ENCODE peak calls at places on chromosomes 6 and 20, in four cellular contexts. One of them, this sample, is unnamed.

GRCh38 chr6:150418825-150419594 is 50.2 kb downstream of the IYD start:
- DNase-seq in astrocyte of the spinal cord: peak; percentile 75
- DNase-seq in NAMALWA: peak; percentile 77
- DNase-seq in astrocyte of the cerebellum: peak; percentile 44
- DNase-seq in this sample: peak; percentile 56

GRCh38 chr6:53103993-53104675 is 38.9 kb downstream of the FBXO9 start:
- DNase-seq in astrocyte of the spinal cord: peak; percentile 19
- DNase-seq in NAMALWA: peak; percentile 54
- DNase-seq in astrocyte of the cerebellum: no peak
- DNase-seq in this sample: no peak

GRCh38 chr6:5361371-5361770 is 100.1 kb downstream of the FARS2 start:
- DNase-seq in astrocyte of the spinal cord: peak; percentile 19
- DNase-seq in NAMALWA: no peak
- DNase-seq in astrocyte of the cerebellum: no peak
- DNase-seq in this sample: no peak

GRCh38 chr6:148471624-148472494 is 129.2 kb downstream of the SASH1 start:
- DNase-seq in NAMALWA: no peak
- DNase-seq in astrocyte of the cerebellum: no peak
- DNase-seq in astrocyte of the spinal cord: peak; percentile 67
- DNase-seq in this sample: no peak

GRCh38 chr6:145903356-145904102 is 60.6 kb downstream of the SHPRH start:
- DNase-seq in astrocyte of the spinal cord: no peak
- DNase-seq in astrocyte of the cerebellum: no peak
- DNase-seq in NAMALWA: no peak
- DNase-seq in this sample: no peak

GRCh38 chr20:41009960-41010359 is 18.7 kb upstream of the TOP1 start:
- DNase-seq in NAMALWA: no peak
- DNase-seq in astrocyte of the cerebellum: no peak
- DNase-seq in astrocyte of the spinal cord: peak; percentile 31
- DNase-seq in this sample: no peak

GRCh38 chr20:49889245-49889942 is 25.9 kb downstream of the SPATA2 start:
- DNase-seq in NAMALWA: no peak
- DNase-seq in astrocyte of the cerebellum: no peak
- DNase-seq in astrocyte of the spinal cord: no peak
- DNase-seq in this sample: no peak

GRCh38 chr6:73081955-73082354 is 143.3 kb downstream of the KHDC1L start:
- DNase-seq in NAMALWA: no peak
- DNase-seq in astrocyte of the cerebellum: no peak
- DNase-seq in astrocyte of the spinal cord: no peak
- DNase-seq in this sample: no peak

GRCh38 chr6:81838031-81838430 is 85.5 kb upstream of the TENT5A start:
- DNase-seq in astrocyte of the spinal cord: peak; percentile 36
- DNase-seq in astrocyte of the cerebellum: no peak
- DNase-seq in NAMALWA: no peak
- DNase-seq in this sample: no peak

GRCh38 chr6:144575327-144575726 is 290.2 kb downstream of the UTRN start:
- DNase-seq in astrocyte of the spinal cord: no peak
- DNase-seq in astrocyte of the cerebellum: no peak
- DNase-seq in NAMALWA: no peak
- DNase-seq in this sample: no peak

GRCh38 chr6:15927531-15928230 is 201.2 kb upstream of the MYLIP start:
- DNase-seq in astrocyte of the cerebellum: no peak
- DNase-seq in astrocyte of the spinal cord: no peak
- DNase-seq in NAMALWA: no peak
- DNase-seq in this sample: no peak

GRCh38 chr6:144953552-144954240 is 668.6 kb downstream of the UTRN start:
- DNase-seq in astrocyte of the spinal cord: peak; percentile 77
- DNase-seq in astrocyte of the cerebellum: peak; percentile 23
- DNase-seq in NAMALWA: no peak
- DNase-seq in this sample: no peak

GRCh38 chr20:4017051-4017702 is 1.8 kb upstream of the RNF24 start:
- DNase-seq in NAMALWA: no peak
- DNase-seq in astrocyte of the cerebellum: no peak
- DNase-seq in astrocyte of the spinal cord: no peak
- DNase-seq in this sample: no peak

GRCh38 chr6:100210138-100210872 is 216.3 kb upstream of the MCHR2 start:
- DNase-seq in astrocyte of the spinal cord: no peak
- DNase-seq in astrocyte of the cerebellum: no peak
- DNase-seq in NAMALWA: no peak
- DNase-seq in this sample: no peak

GRCh38 chr20:11217322-11217989 is 543.7 kb upstream of the JAG1 start:
- DNase-seq in astrocyte of the spinal cord: no peak
- DNase-seq in NAMALWA: no peak
- DNase-seq in astrocyte of the cerebellum: no peak
- DNase-seq in this sample: no peak

GRCh38 chr6:83978324-83978734 is 55.2 kb upstream of the MRAP2 start:
- DNase-seq in astrocyte of the spinal cord: peak; percentile 14
- DNase-seq in astrocyte of the cerebellum: peak; percentile 20
- DNase-seq in NAMALWA: no peak
- DNase-seq in this sample: no peak

GRCh38 chr20:51382986-51383821 is 159.3 kb downstream of the NFATC2 start:
- DNase-seq in NAMALWA: no peak
- DNase-seq in astrocyte of the spinal cord: no peak
- DNase-seq in astrocyte of the cerebellum: no peak
- DNase-seq in this sample: no peak

GRCh38 chr6:104409913-104410312 is 449.8 kb downstream of the HACE1 start:
- DNase-seq in NAMALWA: no peak
- DNase-seq in astrocyte of the cerebellum: no peak
- DNase-seq in astrocyte of the spinal cord: no peak
- DNase-seq in this sample: no peak

GRCh38 chr20:1943267-1944002 is 48.2 kb downstream of the SIRPA start:
- DNase-seq in NAMALWA: no peak
- DNase-seq in astrocyte of the spinal cord: no peak
- DNase-seq in astrocyte of the cerebellum: no peak
- DNase-seq in this sample: no peak

GRCh38 chr20:24933266-24933908 is 15.7 kb upstream of the CST7 start:
- DNase-seq in astrocyte of the cerebellum: no peak
- DNase-seq in astrocyte of the spinal cord: no peak
- DNase-seq in NAMALWA: no peak
- DNase-seq in this sample: no peak

GRCh38 chr20:51760905-51761544 is 7.2 kb downstream of the ATP9A start:
- DNase-seq in astrocyte of the spinal cord: peak; percentile 87
- DNase-seq in NAMALWA: no peak
- DNase-seq in astrocyte of the cerebellum: peak; percentile 80
- DNase-seq in this sample: no peak

GRCh38 chr20:4563534-4563933 is 158.2 kb upstream of the PRND start:
- DNase-seq in astrocyte of the spinal cord: peak; percentile 71
- DNase-seq in astrocyte of the cerebellum: peak; percentile 73
- DNase-seq in NAMALWA: peak; percentile 55
- DNase-seq in this sample: no peak

GRCh38 chr6:33672808-33673207 is 38.7 kb downstream of the UQCC2 start:
- DNase-seq in NAMALWA: no peak
- DNase-seq in astrocyte of the cerebellum: peak; percentile 80
- DNase-seq in astrocyte of the spinal cord: peak; percentile 95
- DNase-seq in this sample: peak; percentile 61

GRCh38 chr6:157651731-157652490 is 171.1 kb upstream of the SNX9 start:
- DNase-seq in astrocyte of the cerebellum: no peak
- DNase-seq in astrocyte of the spinal cord: no peak
- DNase-seq in NAMALWA: no peak
- DNase-seq in this sample: no peak

GRCh38 chr20:37801921-37802320 is 101.0 kb upstream of the VSTM2L start:
- DNase-seq in NAMALWA: no peak
- DNase-seq in astrocyte of the cerebellum: no peak
- DNase-seq in astrocyte of the spinal cord: no peak
- DNase-seq in this sample: no peak

GRCh38 chr6:106629859-106630163 is 433 bp downstream of the QRSL1 start:
- DNase-seq in astrocyte of the cerebellum: no peak
- DNase-seq in astrocyte of the spinal cord: no peak
- DNase-seq in NAMALWA: no peak
- DNase-seq in this sample: no peak

GRCh38 chr6:111418971-111419693 is 63.9 kb downstream of the REV3L start:
- DNase-seq in astrocyte of the spinal cord: peak; percentile 76
- DNase-seq in astrocyte of the cerebellum: peak; percentile 47
- DNase-seq in NAMALWA: no peak
- DNase-seq in this sample: no peak

GRCh38 chr20:21269772-21270171 is 33.4 kb upstream of the XRN2 start:
- DNase-seq in astrocyte of the cerebellum: no peak
- DNase-seq in astrocyte of the spinal cord: no peak
- DNase-seq in NAMALWA: no peak
- DNase-seq in this sample: no peak

GRCh38 chr20:41373851-41374567 is 7.4 kb upstream of the EMILIN3 start:
- DNase-seq in astrocyte of the cerebellum: no peak
- DNase-seq in NAMALWA: no peak
- DNase-seq in astrocyte of the spinal cord: no peak
- DNase-seq in this sample: no peak

GRCh38 chr6:15266423-15266996 is 20.6 kb downstream of the JARID2 start:
- DNase-seq in NAMALWA: no peak
- DNase-seq in astrocyte of the spinal cord: no peak
- DNase-seq in astrocyte of the cerebellum: no peak
- DNase-seq in this sample: no peak

GRCh38 chr20:2114990-2115681 is 13.5 kb downstream of the STK35 start:
- DNase-seq in NAMALWA: no peak
- DNase-seq in astrocyte of the cerebellum: no peak
- DNase-seq in astrocyte of the spinal cord: no peak
- DNase-seq in this sample: no peak

This sample was measured in GM13977.